ENCODE peak calls at places on chromosomes 5 and 9, in nine cellular contexts. I is heart right ventricle, N is left lung, A is gastrocnemius medialis, R is lung, Z is stomach, C is tibial artery, K is heart left ventricle, S is astrocyte of the spinal cord. Y is an unnamed sample.

GRCh38 chr9:112072721-112073553 is 102.2 kb downstream of the SUSD1 start:
- DNase-seq in I (no peak), N (no peak), A (no peak), R (no peak), Z (no peak), C (no peak), K (no peak), S (peak; percentile 86), Y (no peak)

GRCh38 chr9:102035929-102036328 is 297.5 kb upstream of the GRIN3A start:
- DNase-seq in I (no peak), N (no peak), A (no peak), R (no peak), Z (no peak), C (no peak), K (no peak), S (no peak), Y (no peak)

GRCh38 chr5:160770718-160771117 is 81.3 kb downstream of the ATP10B start:
- DNase-seq in I (no peak), N (no peak), A (no peak), R (no peak), Z (no peak), C (no peak), K (no peak), S (no peak), Y (no peak)

GRCh38 chr5:162752612-162753011 is 684.8 kb upstream of the CCNG1 start:
- DNase-seq in I (no peak), N (no peak), A (no peak), R (no peak), Z (no peak), C (no peak), K (no peak), S (no peak), Y (no peak)

GRCh38 chr9:102985162-102985900 is 9.8 kb upstream of the CYLC2 start:
- DNase-seq in I (no peak), N (no peak), A (no peak), R (no peak), Z (no peak), C (no peak), K (no peak), S (no peak), Y (no peak)

GRCh38 chr9:102101723-102102122 is 363.3 kb upstream of the GRIN3A start:
- DNase-seq in I (no peak), N (no peak), A (no peak), R (no peak), Z (no peak), C (no peak), K (no peak), S (peak; percentile 2), Y (no peak)

GRCh38 chr9:37324691-37325490 is 97.6 kb upstream of the GRHPR start:
- DNase-seq in I (no peak), N (no peak), A (no peak), R (no peak), Z (no peak), C (no peak), K (no peak), S (no peak), Y (peak; percentile 43)

GRCh38 chr5:172229904-172230303 is 35.9 kb downstream of the EFCAB9 start:
- DNase-seq in I (no peak), N (no peak), A (no peak), R (no peak), Z (no peak), C (no peak), K (no peak), S (no peak), Y (no peak)

GRCh38 chr9:102479191-102479590 is 515.9 kb upstream of the CYLC2 start:
- DNase-seq in I (no peak), N (no peak), A (no peak), R (no peak), Z (no peak), C (no peak), K (no peak), S (peak; percentile 13), Y (no peak)

GRCh38 chr5:23389543-23390215 is 117.7 kb upstream of the PRDM9 start:
- DNase-seq in I (no peak), N (no peak), A (no peak), R (no peak), Z (no peak), C (no peak), K (no peak), S (no peak), Y (no peak)

DNA sequence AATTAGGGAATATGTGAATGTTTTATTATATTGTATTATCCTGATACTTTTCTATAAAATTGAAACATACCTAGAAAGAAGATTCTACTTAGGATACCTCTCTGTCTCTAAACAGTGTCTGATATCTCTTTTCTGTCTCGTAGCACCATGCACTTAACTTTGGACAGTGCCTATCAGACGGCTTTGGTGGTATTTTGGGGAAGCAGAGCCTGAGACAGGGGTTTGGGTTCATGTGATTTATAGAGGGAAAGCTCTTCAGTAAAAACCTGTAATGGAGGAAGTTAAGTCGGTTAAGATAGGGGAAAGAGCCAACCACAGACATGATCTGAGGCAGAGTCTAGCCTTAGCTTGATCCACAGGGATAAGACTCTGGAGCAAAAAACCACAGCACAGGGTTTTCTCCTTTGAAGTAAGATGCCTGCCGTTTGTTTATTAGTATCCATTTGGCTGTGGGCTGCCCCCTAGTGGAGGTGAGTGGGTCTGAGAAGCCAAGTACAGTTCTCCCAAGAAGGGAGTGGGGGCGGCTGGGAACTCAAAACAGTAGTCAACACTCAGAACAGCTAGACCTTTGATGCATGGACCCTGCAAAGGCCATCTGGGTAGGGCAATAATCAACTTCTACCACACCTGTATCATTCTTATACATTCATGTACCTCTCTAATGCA is 141.2 kb upstream of the ASTN2 start:
- DNase-seq in I (peak; percentile 17), N (peak; percentile 49), A (no peak), R (peak; percentile 48), Z (peak; percentile 78), C (peak; percentile 27), K (no peak), S (peak; percentile 1), Y (peak; percentile 30)
- TF ChIP-seq CTCF in I (no peak), N (peak; percentile 46), A (no peak), R (peak; percentile 6), Z (no peak), C (peak; percentile 7), K (peak; percentile 29), S (peak; percentile 49), Y (peak; percentile 72)

GRCh38 chr5:157908459-157908858 is 49.5 kb upstream of the CLINT1 start:
- DNase-seq in I (no peak), N (no peak), A (no peak), R (no peak), Z (no peak), C (no peak), K (no peak), S (no peak), Y (no peak)
- H3K4me3 ChIP-seq in I (no peak overlapping the region), N (no peak overlapping the region), A (no peak overlapping the region), R (no peak overlapping the region), Z (no peak overlapping the region), C (no peak overlapping the region), K (no peak overlapping the region), S (no peak overlapping the region), Y (no peak overlapping the region)

DNA sequence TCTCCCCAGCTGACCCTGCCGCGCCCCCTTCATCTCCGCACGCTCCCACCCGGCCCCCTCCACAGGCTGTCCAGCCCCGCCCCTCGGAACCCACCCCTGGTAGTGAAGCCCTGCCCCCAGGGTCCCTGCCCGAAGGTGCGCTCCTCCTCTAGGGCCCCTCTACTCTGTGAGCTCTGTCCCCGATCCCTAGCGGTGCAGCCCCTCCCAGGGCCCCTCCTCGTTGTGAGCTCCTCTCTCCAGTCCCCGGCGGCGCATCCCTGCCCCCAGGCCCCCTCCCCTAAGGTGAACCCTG is 746 bp downstream of the CFAP90 start:
- DNase-seq in I (no peak), N (peak; percentile 74), A (no peak), R (no peak), Z (no peak), C (no peak), K (no peak), S (no peak), Y (no peak)
- TF ChIP-seq CTCF in I (no peak), N (no peak), A (no peak), R (no peak), Z (no peak), C (no peak), K (no peak), S (no peak), Y (no peak)

GRCh38 chr5:147081256-147081872 is 153.5 kb upstream of the STK32A start:
- DNase-seq in I (no peak), N (no peak), A (no peak), R (no peak), Z (no peak), C (no peak), K (no peak), S (peak; percentile 13), Y (no peak)
- H3K4me3 ChIP-seq in I (no peak overlapping the region), N (no peak overlapping the region), A (no peak overlapping the region), R (no peak overlapping the region), Z (no peak overlapping the region), C (no peak overlapping the region), K (no peak overlapping the region), S (no peak overlapping the region), Y (no peak overlapping the region)

GRCh38 chr9:71975833-71976232 is 64.4 kb downstream of the C9orf85 start:
- DNase-seq in I (no peak), N (no peak), A (no peak), R (no peak), Z (no peak), C (no peak), K (no peak), S (no peak), Y (no peak)
- TF ChIP-seq CTCF in I (no peak), N (no peak), A (peak; percentile 31), R (no peak), Z (no peak), C (peak; percentile 30), K (no peak), S (no peak), Y (peak; percentile 61)

Y was measured in LNCaP clone FGC.